ENCODE peak calls at places on chromosomes 16 and 17, in six cellular contexts. K, L, S, F, V and Q are unnamed samples.

GRCh38 chr17:39923836-39924690 is 3.3 kb downstream of the ORMDL3 start:
- DNase-seq in V (no peak), F (no peak), K (no peak), L (no peak), S (no peak), Q (no peak)

GRCh38 chr17:15446036-15446435 is 21.4 kb downstream of the CDRT4 start:
- DNase-seq in F (no peak), V (no peak), L (no peak), S (no peak), K (no peak), Q (no peak)

GRCh38 chr17:48541574-48542113 is 3.3 kb downstream of the HOXB2 start:
- DNase-seq in S (no peak), F (peak), L (no peak), V (no peak), K (peak), Q (peak)

GRCh38 chr16:29896841-29897240 is 2.5 kb downstream of the SEZ6L2 start:
- DNase-seq in K (no peak), L (no peak), S (no peak), V (no peak), F (no peak), Q (no peak)

GRCh38 chr17:74771319-74771914 is 4.7 kb downstream of the NAT9 start:
- DNase-seq in L (no peak), F (no peak), V (no peak), K (no peak), S (no peak), Q (no peak)

GRCh38 chr16:47473794-47474193 is 12.7 kb downstream of the PHKB start:
- DNase-seq in S (no peak), V (no peak), L (no peak), F (no peak), K (no peak), Q (no peak)

GRCh38 chr17:77193653-77194052 is 52.9 kb downstream of the SEC14L1 start:
- DNase-seq in F (no peak), K (no peak), L (no peak), S (no peak), V (no peak), Q (no peak)

GRCh38 chr17:27578718-27579085 is 52.3 kb upstream of the LGALS9 start:
- DNase-seq in K (no peak), F (no peak), L (no peak), V (no peak), S (no peak), Q (peak)

GRCh38 chr17:47810200-47810821 is 11.3 kb downstream of the OSBPL7 start:
- DNase-seq in V (no peak), S (no peak), K (no peak), L (no peak), F (no peak), Q (peak)

GRCh38 chr17:15456486-15456885 is 10.9 kb downstream of the CDRT4 start:
- DNase-seq in F (no peak), S (no peak), L (no peak), K (no peak), V (no peak), Q (no peak)

GRCh38 chr16:81560979-81561657 is 116.5 kb downstream of the CMIP start:
- DNase-seq in F (no peak), K (no peak), S (no peak), V (no peak), L (no peak), Q (no peak)

GRCh38 chr17:78726471-78727010 is 55.5 kb downstream of the CYTH1 start:
- DNase-seq in S (no peak), L (no peak), V (no peak), F (no peak), K (no peak), Q (no peak)

GRCh38 chr16:85452364-85453178 is 160.6 kb upstream of the GSE1 start:
- DNase-seq in S (no peak), L (no peak), V (no peak), K (no peak), F (no peak), Q (no peak)

GRCh38 chr17:81020767-81021497 is 14.0 kb upstream of the BAIAP2 start:
- DNase-seq in V (no peak), S (peak), F (no peak), K (no peak), L (no peak), Q (no peak)